ENCODE peak calls at places on chromosomes 6 and 20, in ten cellular contexts. W, Y, V, I, T, M, J, A, U and C are unnamed samples.
A peak's percentile ranks its signal among the peaks of the same experiment; 100 is the strongest.

GRCh38 chr20:57405236-57406016 is 14.2 kb downstream of the RBM38 start:
- DNase-seq in W (no peak), Y (no peak), V (no peak), I (no peak), T (no peak), M (no peak), J (no peak), A (no peak), U (no peak), C (no peak)

GRCh38 chr6:140923048-140923447 is 1209.7 kb upstream of the GJE1 start:
- DNase-seq in W (no peak), Y (no peak), V (peak; percentile 16), I (no peak), T (no peak), M (no peak), J (peak; percentile 18), A (no peak), U (no peak), C (no peak)

GRCh38 chr6:84514089-84514971 is 250.1 kb downstream of the TBX18 start:
- DNase-seq in W (no peak), Y (no peak), V (no peak), I (no peak), T (no peak), M (no peak), J (no peak), A (no peak), U (no peak), C (no peak)

GRCh38 chr6:19812512-19813119 is 24.6 kb upstream of the ID4 start:
- DNase-seq in W (no peak), Y (no peak), V (peak; percentile 36), I (peak; percentile 38), T (no peak), M (no peak), J (peak; percentile 81), A (no peak), U (no peak), C (no peak)

GRCh38 chr6:54266400-54266923 is 41.8 kb upstream of the TINAG start:
- DNase-seq in W (no peak), Y (no peak), V (no peak), I (no peak), T (no peak), M (no peak), J (no peak), A (no peak), U (no peak), C (no peak)

GRCh38 chr6:56541736-56542366 is 100.8 kb downstream of the DST start:
- DNase-seq in W (no peak), Y (no peak), V (no peak), I (no peak), T (no peak), M (no peak), J (no peak), A (no peak), U (no peak), C (no peak)

GRCh38 chr20:20089939-20090338 is 37.6 kb downstream of the CFAP61 start:
- DNase-seq in W (no peak), Y (no peak), V (no peak), I (no peak), T (no peak), M (no peak), J (no peak), A (no peak), U (no peak), C (no peak)

GRCh38 chr20:24741673-24742072 is 207.4 kb upstream of the CST7 start:
- DNase-seq in W (no peak), Y (no peak), V (no peak), I (no peak), T (no peak), M (no peak), J (no peak), A (no peak), U (no peak), C (no peak)

GRCh38 chr6:31308845-31309175 is 36.9 kb upstream of the HLA-C start:
- DNase-seq in W (no peak), Y (no peak), V (no peak), I (no peak), T (no peak), M (no peak), J (no peak), A (no peak), U (no peak), C (no peak)

GRCh38 chr6:44333273-44333919 is 9.1 kb upstream of the SPATS1 start:
- DNase-seq in W (no peak), Y (no peak), V (no peak), I (no peak), T (no peak), M (no peak), J (no peak), A (no peak), U (no peak), C (no peak)

GRCh38 chr6:25410102-25410501 is 130.9 kb downstream of the CARMIL1 start:
- DNase-seq in W (no peak), Y (no peak), V (no peak), I (no peak), T (no peak), M (no peak), J (peak; percentile 8), A (no peak), U (no peak), C (no peak)

GRCh38 chr6:81075974-81076373 is 676.5 kb downstream of the TENT5A start:
- DNase-seq in W (no peak), Y (no peak), V (peak; percentile 17), I (peak; percentile 8), T (no peak), M (no peak), J (peak; percentile 31), A (peak; percentile 1), U (no peak), C (no peak)

GRCh38 chr6:170089937-170090335 is 200.9 kb downstream of the DLL1 start:
- DNase-seq in W (no peak), Y (no peak), V (no peak), I (no peak), T (no peak), M (no peak), J (no peak), A (no peak), U (no peak), C (no peak)

GRCh38 chr6:18963439-18963838 is 576.3 kb downstream of the RNF144B start:
- DNase-seq in W (no peak), Y (no peak), V (no peak), I (no peak), T (no peak), M (no peak), J (no peak), A (no peak), U (no peak), C (no peak)

GRCh38 chr6:36949636-36950035 is 4.9 kb upstream of the PI16 start:
- DNase-seq in W (no peak), Y (no peak), V (peak; percentile 44), I (no peak), T (no peak), M (no peak), J (peak; percentile 69), A (no peak), U (no peak), C (no peak)

GRCh38 chr6:112085666-112086065 is 1.6 kb downstream of the TUBE1 start:
- DNase-seq in W (no peak), Y (peak; percentile 50), V (no peak), I (no peak), T (no peak), M (no peak), J (no peak), A (no peak), U (no peak), C (no peak)

GRCh38 chr6:72784071-72784470 is 162.2 kb downstream of the KCNQ5 start:
- DNase-seq in W (no peak), Y (no peak), V (no peak), I (no peak), T (no peak), M (no peak), J (peak; percentile 28), A (no peak), U (no peak), C (no peak)

GRCh38 chr6:27669798-27670301 is 196.9 kb upstream of the ZNF184 start:
- DNase-seq in W (no peak), Y (no peak), V (peak; percentile 25), I (no peak), T (no peak), M (no peak), J (no peak), A (no peak), U (no peak), C (no peak)

GRCh38 chr6:40960784-40961430 is 78.1 kb downstream of the UNC5CL start:
- DNase-seq in W (no peak), Y (no peak), V (peak; percentile 27), I (no peak), T (no peak), M (no peak), J (no peak), A (no peak), U (no peak), C (no peak)

GRCh38 chr6:133428299-133428698 is 187.1 kb downstream of the EYA4 start:
- DNase-seq in W (no peak), Y (no peak), V (no peak), I (no peak), T (no peak), M (no peak), J (peak; percentile 56), A (no peak), U (no peak), C (no peak)

GRCh38 chr6:88633782-88634181 is 329.6 kb downstream of the RNGTT start:
- DNase-seq in W (no peak), Y (no peak), V (no peak), I (no peak), T (no peak), M (no peak), J (no peak), A (no peak), U (no peak), C (no peak)

GRCh38 chr20:17611540-17612286 is 41.8 kb downstream of the DSTN start:
- DNase-seq in W (no peak), Y (no peak), V (peak; percentile 68), I (no peak), T (no peak), M (no peak), J (no peak), A (no peak), U (no peak), C (no peak)

GRCh38 chr6:33490198-33490597 is 35.8 kb downstream of the ZBTB9 start:
- DNase-seq in W (no peak), Y (no peak), V (peak; percentile 36), I (no peak), T (no peak), M (no peak), J (no peak), A (no peak), U (no peak), C (no peak)

GRCh38 chr6:78810146-78810545 is 57.2 kb upstream of the IRAK1BP1 start:
- DNase-seq in W (no peak), Y (no peak), V (peak; percentile 81), I (peak; percentile 18), T (no peak), M (no peak), J (peak; percentile 65), A (no peak), U (peak; percentile 3), C (no peak)

GRCh38 chr6:52519618-52520017 is 57.2 kb downstream of the TRAM2 start:
- DNase-seq in W (no peak), Y (no peak), V (no peak), I (no peak), T (no peak), M (no peak), J (no peak), A (no peak), U (no peak), C (no peak)

GRCh38 chr6:65569505-65569904 is 137.5 kb downstream of the EYS start:
- DNase-seq in W (no peak), Y (no peak), V (no peak), I (no peak), T (no peak), M (no peak), J (no peak), A (no peak), U (no peak), C (no peak)

GRCh38 chr20:46573234-46573633 is 22.8 kb upstream of the OCSTAMP start:
- DNase-seq in W (no peak), Y (no peak), V (no peak), I (no peak), T (no peak), M (no peak), J (no peak), A (no peak), U (no peak), C (no peak)

GRCh38 chr6:75130784-75131183 is 75.1 kb downstream of the COL12A1 start:
- DNase-seq in W (no peak), Y (no peak), V (no peak), I (no peak), T (no peak), M (no peak), J (peak; percentile 53), A (no peak), U (no peak), C (no peak)